ENCODE peak calls at places on chromosome 15, in four cellular contexts. Q, E, A and Y are unnamed samples.

GRCh38 chr15:36831125-36831914 is 251.9 kb downstream of the CDIN1 start:
- DNase-seq in E (no peak), Q (no peak), A (no peak), Y (no peak)

GRCh38 chr15:25844981-25845680 is 18.0 kb downstream of the ATP10A start:
- DNase-seq in A (no peak), Q (no peak), E (no peak), Y (no peak)

GRCh38 chr15:76330281-76330680 is 6.3 kb upstream of the ISL2 start:
- DNase-seq in A (no peak), Q (no peak), E (no peak), Y (peak; percentile 66)

GRCh38 chr15:40471105-40471777 is 457 bp downstream of the CHST14 start:
- DNase-seq in A (no peak), Q (peak; percentile 82), E (no peak), Y (peak; percentile 15)

GRCh38 chr15:64854526-64854925 is 12.8 kb downstream of the PLEKHO2 start:
- DNase-seq in E (no peak), Q (no peak), A (no peak), Y (no peak)

GRCh38 chr15:89776274-89777072 is at the start of gene MESP2:
- DNase-seq in E (peak; percentile 4), Q (peak; percentile 94), A (no peak), Y (no peak)

GRCh38 chr15:35630570-35630969 is 84.6 kb upstream of the DPH6 start:
- DNase-seq in A (no peak), E (no peak), Q (no peak), Y (no peak)

GRCh38 chr15:51051776-51052175 is 42.9 kb downstream of the TNFAIP8L3 start:
- DNase-seq in E (no peak), A (no peak), Q (peak; percentile 78), Y (peak; percentile 82)

GRCh38 chr15:89761929-89762328 is 10.9 kb upstream of the MESP1 start:
- DNase-seq in E (no peak), A (no peak), Q (no peak), Y (no peak)

GRCh38 chr15:33152502-33153109 is 41.9 kb downstream of the FMN1 start:
- DNase-seq in E (no peak), Q (no peak), A (no peak), Y (peak; percentile 63)